ENCODE peak calls at places on chromosome 10, in six cellular contexts. One of them, this sample, is unnamed.

GRCh38 chr10:123445336-123445735 is 220.8 kb upstream of the GPR26 start:
- DNase-seq in OCI-LY7: no peak
- DNase-seq in GM23338: no peak
- DNase-seq in GM23248: no peak
- DNase-seq in PC-3: no peak
- DNase-seq in IMR-90: no peak
- DNase-seq in this sample: no peak

GRCh38 chr10:91127341-91128082 is 93.0 kb upstream of the PCGF5 start:
- DNase-seq in OCI-LY7: no peak
- DNase-seq in GM23338: no peak
- DNase-seq in GM23248: no peak
- DNase-seq in PC-3: no peak
- DNase-seq in IMR-90: no peak
- DNase-seq in this sample: no peak

GRCh38 chr10:124508907-124509454 is 47.4 kb downstream of the LHPP start:
- DNase-seq in OCI-LY7: no peak
- DNase-seq in GM23338: no peak
- DNase-seq in GM23248: no peak
- DNase-seq in PC-3: no peak
- DNase-seq in IMR-90: no peak
- DNase-seq in this sample: no peak

GRCh38 chr10:109846832-109847231 is 76.5 kb downstream of the XPNPEP1 start:
- DNase-seq in OCI-LY7: no peak
- DNase-seq in GM23338: no peak
- DNase-seq in GM23248: no peak
- DNase-seq in PC-3: no peak
- DNase-seq in IMR-90: no peak
- DNase-seq in this sample: no peak

GRCh38 chr10:52801951-52802350 is 29.4 kb upstream of the MBL2 start:
- DNase-seq in OCI-LY7: no peak
- DNase-seq in GM23338: no peak
- DNase-seq in GM23248: peak
- DNase-seq in PC-3: peak
- DNase-seq in IMR-90: no peak
- DNase-seq in this sample: no peak

GRCh38 chr10:69696073-69696731 is 66.2 kb downstream of the FAM241B start:
- DNase-seq in OCI-LY7: no peak
- DNase-seq in GM23338: peak
- DNase-seq in GM23248: peak
- DNase-seq in PC-3: peak
- DNase-seq in IMR-90: peak
- DNase-seq in this sample: peak

GRCh38 chr10:178208-178607 is 43.0 kb downstream of the ZMYND11 start:
- DNase-seq in OCI-LY7: peak
- DNase-seq in GM23338: no peak
- DNase-seq in GM23248: peak
- DNase-seq in PC-3: peak
- DNase-seq in IMR-90: peak
- DNase-seq in this sample: no peak

GRCh38 chr10:86953747-86954680 is 3.4 kb downstream of the MMRN2 start:
- DNase-seq in OCI-LY7: no peak
- DNase-seq in GM23338: peak
- DNase-seq in GM23248: peak
- DNase-seq in PC-3: no peak
- DNase-seq in IMR-90: peak
- DNase-seq in this sample: peak

GRCh38 chr10:6014241-6014761 is 37.0 kb upstream of the IL15RA start:
- DNase-seq in OCI-LY7: peak
- DNase-seq in GM23338: peak
- DNase-seq in GM23248: peak
- DNase-seq in PC-3: peak
- DNase-seq in IMR-90: peak
- DNase-seq in this sample: no peak

GRCh38 chr10:2631557-2631956 is 435.8 kb upstream of the PFKP start:
- DNase-seq in OCI-LY7: no peak
- DNase-seq in GM23338: no peak
- DNase-seq in GM23248: no peak
- DNase-seq in PC-3: no peak
- DNase-seq in IMR-90: no peak
- DNase-seq in this sample: no peak

GRCh38 chr10:59872892-59873463 is 33.4 kb downstream of the CCDC6 start:
- DNase-seq in OCI-LY7: no peak
- DNase-seq in GM23338: no peak
- DNase-seq in GM23248: peak
- DNase-seq in PC-3: no peak
- DNase-seq in IMR-90: peak
- DNase-seq in this sample: no peak

GRCh38 chr10:61836233-61836887 is 65.1 kb upstream of the ARID5B start:
- DNase-seq in OCI-LY7: no peak
- DNase-seq in GM23338: no peak
- DNase-seq in GM23248: peak
- DNase-seq in PC-3: peak
- DNase-seq in IMR-90: no peak
- DNase-seq in this sample: no peak

GRCh38 chr10:37535459-37536246 is 321.8 kb downstream of the ZNF248 start:
- DNase-seq in OCI-LY7: no peak
- DNase-seq in GM23338: no peak
- DNase-seq in GM23248: peak
- DNase-seq in PC-3: peak
- DNase-seq in IMR-90: no peak
- DNase-seq in this sample: no peak

GRCh38 chr10:110834622-110835219 is 37.0 kb upstream of the PDCD4 start:
- DNase-seq in OCI-LY7: peak
- DNase-seq in GM23338: peak
- DNase-seq in GM23248: no peak
- DNase-seq in PC-3: no peak
- DNase-seq in IMR-90: no peak
- DNase-seq in this sample: no peak

GRCh38 chr10:7000063-7000462 is 410.8 kb downstream of the SFMBT2 start:
- DNase-seq in OCI-LY7: no peak
- DNase-seq in GM23338: no peak
- DNase-seq in GM23248: no peak
- DNase-seq in PC-3: no peak
- DNase-seq in IMR-90: no peak
- DNase-seq in this sample: no peak

GRCh38 chr10:101952196-101952595 is 103.8 kb downstream of the ARMH3 start:
- DNase-seq in OCI-LY7: no peak
- DNase-seq in GM23338: no peak
- DNase-seq in GM23248: peak
- DNase-seq in PC-3: no peak
- DNase-seq in IMR-90: peak
- DNase-seq in this sample: peak

GRCh38 chr10:98382691-98383101 is 32.3 kb downstream of the PYROXD2 start:
- DNase-seq in OCI-LY7: no peak
- DNase-seq in GM23338: no peak
- DNase-seq in GM23248: peak
- DNase-seq in PC-3: no peak
- DNase-seq in IMR-90: peak
- DNase-seq in this sample: no peak

GRCh38 chr10:63166742-63167258 is 33.7 kb downstream of the NRBF2 start:
- DNase-seq in OCI-LY7: peak
- DNase-seq in GM23338: peak
- DNase-seq in GM23248: peak
- DNase-seq in PC-3: peak
- DNase-seq in IMR-90: peak
- DNase-seq in this sample: no peak

GRCh38 chr10:20598590-20598989 is 298.5 kb downstream of the NEBL start:
- DNase-seq in OCI-LY7: no peak
- DNase-seq in GM23338: peak
- DNase-seq in GM23248: peak
- DNase-seq in PC-3: peak
- DNase-seq in IMR-90: peak
- DNase-seq in this sample: peak

GRCh38 chr10:87064651-87065050 is 30.0 kb downstream of the GLUD1 start:
- DNase-seq in OCI-LY7: no peak
- DNase-seq in GM23338: no peak
- DNase-seq in GM23248: no peak
- DNase-seq in PC-3: no peak
- DNase-seq in IMR-90: no peak
- DNase-seq in this sample: peak

GRCh38 chr10:4059471-4060138 is 274.6 kb upstream of the KLF6 start:
- DNase-seq in OCI-LY7: peak
- DNase-seq in GM23338: no peak
- DNase-seq in GM23248: no peak
- DNase-seq in PC-3: no peak
- DNase-seq in IMR-90: no peak
- DNase-seq in this sample: no peak

GRCh38 chr10:4064489-4064888 is 279.5 kb upstream of the KLF6 start:
- DNase-seq in OCI-LY7: no peak
- DNase-seq in GM23338: no peak
- DNase-seq in GM23248: no peak
- DNase-seq in PC-3: no peak
- DNase-seq in IMR-90: no peak
- DNase-seq in this sample: no peak

GRCh38 chr10:4061441-4061951 is 276.5 kb upstream of the KLF6 start:
- DNase-seq in OCI-LY7: no peak
- DNase-seq in GM23338: no peak
- DNase-seq in GM23248: peak
- DNase-seq in PC-3: no peak
- DNase-seq in IMR-90: no peak
- DNase-seq in this sample: no peak

GRCh38 chr10:4062751-4063150 is 277.7 kb upstream of the KLF6 start:
- DNase-seq in OCI-LY7: no peak
- DNase-seq in GM23338: no peak
- DNase-seq in GM23248: no peak
- DNase-seq in PC-3: no peak
- DNase-seq in IMR-90: no peak
- DNase-seq in this sample: no peak

GRCh38 chr10:4062072-4062471 is 277.1 kb upstream of the KLF6 start:
- DNase-seq in OCI-LY7: no peak
- DNase-seq in GM23338: no peak
- DNase-seq in GM23248: peak
- DNase-seq in PC-3: peak
- DNase-seq in IMR-90: no peak
- DNase-seq in this sample: no peak
- H3K27ac ChIP-seq in OCI-LY7: no peak
- H3K27ac ChIP-seq in GM23338: no peak
- H3K27ac ChIP-seq in GM23248: peak
- H3K27ac ChIP-seq in PC-3: no peak
- H3K27ac ChIP-seq in IMR-90: no peak
- H3K27ac ChIP-seq in this sample: peak

GRCh38 chr10:118912961-118913360 is 116.6 kb upstream of the NANOS1 start:
- DNase-seq in OCI-LY7: no peak
- DNase-seq in GM23338: no peak
- DNase-seq in GM23248: no peak
- DNase-seq in PC-3: no peak
- DNase-seq in IMR-90: no peak
- DNase-seq in this sample: no peak
- H3K4me3 ChIP-seq in OCI-LY7: no peak
- H3K4me3 ChIP-seq in GM23338: no peak
- H3K4me3 ChIP-seq in GM23248: no peak
- H3K4me3 ChIP-seq in PC-3: no peak
- H3K4me3 ChIP-seq in IMR-90: no peak
- H3K4me3 ChIP-seq in this sample: no peak

GRCh38 chr10:10797467-10797866 is 220.2 kb upstream of the CELF2 start:
- DNase-seq in OCI-LY7: no peak
- DNase-seq in GM23338: peak
- DNase-seq in GM23248: peak
- DNase-seq in PC-3: no peak
- DNase-seq in IMR-90: no peak
- DNase-seq in this sample: peak

GRCh38 chr10:10798543-10799192 is 219.0 kb upstream of the CELF2 start:
- DNase-seq in OCI-LY7: no peak
- DNase-seq in GM23338: peak
- DNase-seq in GM23248: peak
- DNase-seq in PC-3: no peak
- DNase-seq in IMR-90: no peak
- DNase-seq in this sample: no peak

GRCh38 chr10:10796061-10796773 is 221.5 kb upstream of the CELF2 start:
- DNase-seq in OCI-LY7: no peak
- DNase-seq in GM23338: peak
- DNase-seq in GM23248: peak
- DNase-seq in PC-3: no peak
- DNase-seq in IMR-90: peak
- DNase-seq in this sample: no peak

GRCh38 chr10:10798021-10798420 is 219.7 kb upstream of the CELF2 start:
- DNase-seq in OCI-LY7: no peak
- DNase-seq in GM23338: no peak
- DNase-seq in GM23248: peak
- DNase-seq in PC-3: no peak
- DNase-seq in IMR-90: no peak
- DNase-seq in this sample: no peak

GRCh38 chr10:10796774-10797415 is 220.8 kb upstream of the CELF2 start:
- DNase-seq in OCI-LY7: no peak
- DNase-seq in GM23338: peak
- DNase-seq in GM23248: peak
- DNase-seq in PC-3: peak
- DNase-seq in IMR-90: peak
- DNase-seq in this sample: peak
- H3K4me2 ChIP-seq in OCI-LY7: no peak
- H3K4me2 ChIP-seq in GM23338: peak
- H3K4me2 ChIP-seq in GM23248: peak
- H3K4me2 ChIP-seq in PC-3: peak
- H3K4me2 ChIP-seq in IMR-90: peak
- H3K4me2 ChIP-seq in this sample: peak

DNA sequence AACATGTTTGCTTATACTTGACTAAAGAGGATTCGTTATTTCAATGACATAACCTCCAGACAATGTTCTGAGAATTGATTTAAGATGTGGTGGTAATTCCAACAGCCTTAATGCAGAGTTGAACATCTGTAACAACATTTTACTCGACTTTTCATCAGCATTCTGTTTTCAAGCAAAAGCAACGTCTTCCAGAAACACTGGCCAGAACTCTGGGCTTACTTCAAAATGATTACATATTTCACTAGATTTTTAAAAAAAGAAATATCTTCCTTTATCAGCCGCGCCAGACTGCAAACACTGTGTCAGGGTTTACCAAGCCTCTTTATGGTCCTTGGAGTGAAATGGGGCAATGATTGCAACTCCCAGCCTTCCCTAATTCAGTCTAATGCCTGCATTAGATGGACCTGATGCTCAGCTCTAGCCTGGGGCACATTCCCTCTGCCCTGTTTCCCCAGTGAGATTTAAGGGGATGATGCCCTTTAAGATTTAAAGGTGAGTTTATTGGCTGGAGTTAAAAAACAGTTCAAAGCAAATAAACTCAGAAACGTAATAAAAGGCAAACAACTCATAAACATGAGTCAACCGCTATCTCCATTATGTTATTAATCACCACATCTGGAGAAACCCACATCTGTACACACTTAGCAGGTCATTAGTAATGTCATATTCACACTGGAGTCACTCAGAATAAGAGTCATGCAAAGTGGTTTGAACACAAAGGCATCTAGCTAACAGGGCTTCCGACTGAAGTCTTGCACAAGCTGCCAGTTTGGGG is 663.9 kb downstream of the KCNMA1 start:
- DNase-seq in OCI-LY7: no peak
- DNase-seq in GM23338: no peak
- DNase-seq in GM23248: peak
- DNase-seq in PC-3: peak
- DNase-seq in IMR-90: peak
- DNase-seq in this sample: peak
- H3K27ac ChIP-seq in OCI-LY7: no peak
- H3K27ac ChIP-seq in GM23338: no peak
- H3K27ac ChIP-seq in GM23248: peak
- H3K27ac ChIP-seq in PC-3: peak
- H3K27ac ChIP-seq in IMR-90: no peak
- H3K27ac ChIP-seq in this sample: no peak